ENCODE peak calls at places on chromosome 7, in eight cellular contexts. E, F, U, C, H, T, Y and A are unnamed samples.

GRCh38 chr7:48089415-48089975 is 430 bp downstream of the UPP1 start:
- DNase-seq in E (peak; percentile 95), F (no peak), U (no peak), C (no peak), H (peak; percentile 58), T (peak; percentile 31), Y (peak; percentile 32), A (peak; percentile 53)

GRCh38 chr7:45092100-45092930 is 3.5 kb upstream of the NACAD start:
- DNase-seq in E (peak; percentile 45), F (no peak), U (no peak), C (peak; percentile 74), H (no peak), T (no peak), Y (no peak), A (no peak)

GRCh38 chr7:94216944-94217461 is 177.7 kb upstream of the COL1A2 start:
- DNase-seq in E (no peak), F (no peak), U (no peak), C (no peak), H (peak; percentile 19), T (peak; percentile 14), Y (peak; percentile 67), A (peak; percentile 22)

GRCh38 chr7:130793855-130794618 is 60.0 kb upstream of the KLF14 start:
- DNase-seq in E (no peak), F (no peak), U (no peak), C (peak; percentile 48), H (no peak), T (peak; percentile 51), Y (peak; percentile 41), A (peak; percentile 36)

GRCh38 chr7:29494350-29494749 is 69.3 kb upstream of the PRR15 start:
- DNase-seq in E (no peak), F (no peak), U (no peak), C (no peak), H (no peak), T (peak; percentile 62), Y (peak; percentile 89), A (no peak)

GRCh38 chr7:33854951-33855350 is 50.4 kb upstream of the BMPER start:
- DNase-seq in E (no peak), F (no peak), U (no peak), C (peak; percentile 70), H (no peak), T (peak; percentile 81), Y (peak; percentile 59), A (no peak)

GRCh38 chr7:132575336-132575986 is 809 bp downstream of the PLXNA4 start:
- DNase-seq in E (peak; percentile 83), F (peak; percentile 82), U (peak; percentile 71), C (no peak), H (peak; percentile 54), T (peak; percentile 68), Y (peak; percentile 43), A (peak; percentile 65)

GRCh38 chr7:101058355-101058754 is 26.9 kb upstream of the TRIM56 start:
- DNase-seq in E (peak; percentile 93), F (peak; percentile 86), U (peak; percentile 91), C (peak; percentile 8), H (peak; percentile 39), T (peak; percentile 61), Y (peak; percentile 64), A (peak; percentile 75)

GRCh38 chr7:50336909-50337703 is 32.6 kb downstream of the IKZF1 start:
- DNase-seq in E (peak; percentile 20), F (no peak), U (no peak), C (no peak), H (no peak), T (no peak), Y (no peak), A (no peak)

GRCh38 chr7:156943091-156944041 is 6.1 kb upstream of the NOM1 start:
- DNase-seq in E (peak; percentile 77), F (no peak), U (no peak), C (peak; percentile 73), H (no peak), T (no peak), Y (no peak), A (no peak)

GRCh38 chr7:158535079-158535478 is 52.5 kb downstream of the PTPRN2 start:
- DNase-seq in E (no peak), F (no peak), U (no peak), C (no peak), H (no peak), T (no peak), Y (no peak), A (no peak)

GRCh38 chr7:40698921-40699260 is 564.1 kb downstream of the SUGCT start:
- DNase-seq in E (no peak), F (no peak), U (no peak), C (no peak), H (no peak), T (no peak), Y (no peak), A (no peak)

GRCh38 chr7:130069978-130070899 is at the start of gene KLHDC10:
- DNase-seq in E (peak; percentile 98), F (peak; percentile 97), U (peak; percentile 98), C (peak; percentile 98), H (peak; percentile 99), T (peak; percentile 99), Y (peak; percentile 100), A (peak; percentile 97)

GRCh38 chr7:71313562-71313961 is 181.6 kb downstream of the GALNT17 start:
- DNase-seq in E (peak; percentile 22), F (peak; percentile 47), U (no peak), C (no peak), H (no peak), T (no peak), Y (no peak), A (no peak)

GRCh38 chr7:133529861-133530260 is 277.0 kb downstream of the EXOC4 start:
- DNase-seq in E (no peak), F (no peak), U (peak; percentile 4), C (no peak), H (no peak), T (no peak), Y (no peak), A (no peak)

GRCh38 chr7:139889186-139889871 is 60.3 kb downstream of the TBXAS1 start:
- DNase-seq in E (no peak), F (no peak), U (no peak), C (peak; percentile 65), H (no peak), T (no peak), Y (peak; percentile 76), A (no peak)

DNA sequence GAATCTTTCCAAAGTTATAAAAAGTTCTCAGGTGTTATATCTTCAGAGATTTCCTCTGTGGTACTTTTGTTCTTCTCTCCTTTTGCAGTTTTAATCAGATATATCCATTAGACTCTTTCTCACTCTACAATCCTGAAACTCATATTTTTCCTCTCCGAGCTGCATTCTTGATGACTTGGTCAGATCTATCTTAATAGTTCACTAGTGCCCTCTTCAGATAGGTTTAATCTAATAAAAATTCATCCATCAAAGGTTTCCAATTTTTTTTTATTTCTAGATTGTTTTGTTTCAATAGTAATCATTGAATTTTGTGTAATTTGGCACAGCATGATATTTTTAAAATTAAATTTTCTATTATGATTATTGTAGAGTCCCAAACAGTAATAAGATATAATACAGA is 21.8 kb upstream of the DGKB start:
- DNase-seq in E (no peak), F (no peak), U (no peak), C (no peak), H (no peak), T (peak; percentile 10), Y (peak; percentile 55), A (no peak)
- TF ChIP-seq CTCF in E (no peak), F (no peak), U (no peak), C (no peak), H (no peak), T (no peak), Y (no peak), A (no peak)

GRCh38 chr7:137898839-137899681 is 52.3 kb upstream of the DGKI start:
- DNase-seq in E (peak; percentile 97), F (peak; percentile 88), U (peak; percentile 84), C (peak; percentile 44), H (peak; percentile 78), T (peak; percentile 74), Y (peak; percentile 82), A (peak; percentile 84)

GRCh38 chr7:137900137-137900536 is 53.4 kb upstream of the DGKI start:
- DNase-seq in E (no peak), F (no peak), U (no peak), C (no peak), H (no peak), T (no peak), Y (no peak), A (no peak)

GRCh38 chr7:137904826-137905225 is 58.1 kb upstream of the DGKI start:
- DNase-seq in E (no peak), F (no peak), U (peak; percentile 78), C (no peak), H (no peak), T (no peak), Y (no peak), A (no peak)

GRCh38 chr7:137908106-137908505 is 61.3 kb upstream of the DGKI start:
- DNase-seq in E (no peak), F (no peak), U (no peak), C (no peak), H (no peak), T (no peak), Y (no peak), A (no peak)

DNA sequence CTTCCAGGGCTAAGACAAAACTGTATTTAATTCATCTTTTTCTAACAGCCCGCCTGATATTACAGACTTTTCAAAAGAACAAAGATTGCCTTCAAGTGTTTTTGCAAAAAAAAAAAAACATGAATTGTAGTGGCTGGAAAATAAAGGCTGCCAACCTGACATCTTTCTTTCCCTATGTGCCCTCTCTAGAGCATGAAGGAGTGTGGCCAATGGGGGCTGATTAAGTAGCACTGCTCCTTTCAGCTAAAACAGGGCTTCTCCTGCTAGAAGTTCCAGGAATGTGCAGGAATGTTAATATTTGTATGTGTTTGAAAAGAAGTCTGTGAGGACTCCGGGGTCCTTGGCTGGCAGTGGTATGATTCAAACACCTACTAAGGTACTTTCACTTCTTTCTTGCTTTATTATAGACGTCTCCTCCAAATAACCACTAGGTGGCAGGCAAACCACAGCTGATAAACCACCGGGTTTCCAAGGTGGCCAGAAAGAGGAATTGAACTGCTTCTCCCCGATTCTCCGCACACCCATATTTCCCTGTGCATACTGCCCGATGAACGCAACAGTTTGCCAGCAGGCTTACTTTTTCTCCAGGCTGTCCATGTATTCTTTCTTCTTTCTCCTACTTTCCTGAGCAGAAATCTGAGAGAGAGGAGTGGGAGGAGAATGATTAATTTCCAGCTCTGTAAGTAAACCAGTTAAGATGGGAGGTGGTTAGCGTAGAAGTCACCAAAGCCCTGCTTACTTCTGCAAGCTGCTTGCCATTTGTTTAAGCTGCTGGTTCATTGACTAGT is 56.8 kb upstream of the DGKI start:
- DNase-seq in E (peak; percentile 85), F (peak; percentile 83), U (peak; percentile 81), C (peak; percentile 52), H (peak; percentile 69), T (peak; percentile 82), Y (peak; percentile 86), A (peak; percentile 73)
- TF ChIP-seq CTCF in E (peak; percentile 87), F (peak; percentile 90), U (peak; percentile 66), C (peak; percentile 60), H (peak; percentile 85), T (peak; percentile 66), Y (peak; percentile 71), A (peak; percentile 90)

DNA sequence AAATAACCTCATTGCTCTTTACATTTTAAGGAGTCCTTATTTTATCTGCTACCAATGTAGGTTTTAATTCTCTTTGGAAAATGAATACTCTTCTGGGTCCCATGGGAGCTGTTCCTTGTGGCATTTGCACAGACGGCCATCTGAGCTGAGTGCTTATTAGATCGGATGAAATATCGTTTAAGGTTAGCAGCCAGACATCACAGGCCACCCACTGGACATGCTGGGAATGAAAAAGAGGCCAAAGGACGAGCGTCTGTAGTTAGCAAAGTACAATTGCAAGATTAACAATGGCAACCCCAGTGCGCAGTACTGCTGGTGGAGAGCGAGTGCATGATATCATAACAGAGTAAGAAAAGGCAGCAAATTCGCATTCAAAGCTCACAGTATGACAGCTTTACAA is 28.4 kb upstream of the CREB5 start:
- DNase-seq in E (no peak), F (no peak), U (no peak), C (no peak), H (no peak), T (no peak), Y (no peak), A (no peak)
- TF ChIP-seq CTCF in E (no peak), F (no peak), U (no peak), C (no peak), H (no peak), T (no peak), Y (peak; percentile 6), A (no peak)

GRCh38 chr7:105580022-105580740 is 1.1 kb downstream of the EFCAB10 start:
- DNase-seq in E (peak; percentile 58), F (no peak), U (no peak), C (no peak), H (no peak), T (no peak), Y (no peak), A (no peak)
- TF ChIP-seq CTCF in E (no peak), F (peak; percentile 18), U (no peak), C (no peak), H (no peak), T (peak; percentile 30), Y (no peak), A (no peak)